ENCODE peak calls at places on chromosomes 16 and 17, in four cellular contexts. M is NCI-H446 treated with DMSO at 0.1 percent for 48 hours; T is activated CD4-positive, alpha-beta T cell treated with anti-CD3 and anti-CD28 coated beads, Interleukin-2, amount 50 U/mL, for 48 hours; Y is NCI-H1105. J is an unnamed sample.

GRCh38 chr16:3022697-3023414 is 886 bp downstream of the HCFC1R1 start:
- DNase-seq in T (peak), M (no peak), Y (no peak), J (no peak)

GRCh38 chr16:47142469-47143328 is 1.0 kb downstream of the NETO2 start:
- DNase-seq in Y (peak), T (peak), M (peak), J (peak)

GRCh38 chr17:45370949-45371413 is 54.2 kb upstream of the MAP3K14 start:
- DNase-seq in M (no peak), Y (no peak), T (no peak), J (no peak)

GRCh38 chr16:65754799-65755691 is 611.4 kb upstream of the CDH5 start:
- DNase-seq in T (no peak), Y (no peak), M (no peak), J (no peak)

GRCh38 chr17:705863-706262 is 8.8 kb downstream of the VPS53 start:
- DNase-seq in T (no peak), Y (no peak), M (no peak), J (no peak)

GRCh38 chr17:72125226-72125651 is 4.4 kb downstream of the SOX9 start:
- DNase-seq in Y (no peak), M (no peak), T (no peak), J (no peak)

GRCh38 chr17:15384142-15384803 is 42.9 kb upstream of the TEKT3 start:
- DNase-seq in Y (no peak), M (no peak), T (no peak), J (no peak)

GRCh38 chr16:1159973-1160772 is 7.3 kb downstream of the CACNA1H start:
- DNase-seq in Y (peak), T (no peak), M (peak), J (no peak)

GRCh38 chr17:65023791-65024190 is 32.7 kb downstream of the GNA13 start:
- DNase-seq in M (no peak), T (no peak), Y (no peak), J (no peak)

GRCh38 chr16:17470871-17471744 is at the start of gene XYLT1:
- DNase-seq in M (no peak), T (peak), Y (peak), J (peak)

GRCh38 chr17:64003526-64004121 is 5.5 kb downstream of the PRR29 start:
- DNase-seq in T (no peak), Y (no peak), M (no peak), J (no peak)

GRCh38 chr17:7893226-7893880 is 4.8 kb downstream of the CHD3 start:
- DNase-seq in T (no peak), Y (peak), M (no peak), J (no peak)

GRCh38 chr17:77208217-77208808 is 67.5 kb downstream of the SEC14L1 start:
- DNase-seq in Y (no peak), M (peak), T (no peak), J (no peak)

GRCh38 chr16:53220585-53220984 is 165.8 kb downstream of the CHD9 start:
- DNase-seq in Y (no peak), M (no peak), T (no peak), J (no peak)

GRCh38 chr16:56012479-56012811 is 137.3 kb upstream of the CES5A start:
- DNase-seq in Y (no peak), M (no peak), T (no peak), J (no peak)

GRCh38 chr17:42809250-42809649 is 10.6 kb downstream of the CNTD1 start:
- DNase-seq in M (no peak), Y (no peak), T (no peak), J (no peak)

GRCh38 chr17:51427259-51428255 is 167.2 kb downstream of the UTP18 start:
- DNase-seq in M (no peak), Y (peak), T (peak), J (no peak)

GRCh38 chr17:57407287-57408063 is 151.2 kb downstream of the MSI2 start:
- DNase-seq in Y (peak), T (no peak), M (no peak), J (peak)

GRCh38 chr16:78392585-78393195 is 293.2 kb downstream of the WWOX start:
- DNase-seq in M (no peak), T (no peak), Y (no peak), J (no peak)

GRCh38 chr17:81239714-81240555 is 817 bp downstream of the NDUFAF8 start:
- DNase-seq in T (peak), Y (no peak), M (no peak), J (no peak)

GRCh38 chr17:28657756-28658155 is 4.0 kb downstream of the SDF2 start:
- DNase-seq in M (no peak), T (no peak), Y (no peak), J (no peak)

GRCh38 chr17:66487121-66487520 is 184.7 kb downstream of the PRKCA start:
- DNase-seq in Y (no peak), T (no peak), M (no peak), J (no peak)

GRCh38 chr17:64081802-64082799 is 47.8 kb downstream of the ERN1 start:
- DNase-seq in Y (no peak), T (no peak), M (peak), J (peak)

GRCh38 chr17:67035131-67036083 is 8.9 kb upstream of the CACNG1 start:
- DNase-seq in Y (no peak), M (no peak), T (peak), J (no peak)

GRCh38 chr17:13418891-13419290 is 182.8 kb downstream of the HS3ST3A1 start:
- DNase-seq in M (no peak), T (no peak), Y (no peak), J (no peak)